ENCODE peak calls at places on chromosome 4, in eight cellular contexts. One of them, this sample, is unnamed.
A peak's percentile ranks its signal among the peaks of the same experiment; 100 is the strongest.

GRCh38 chr4:51853027-51853682 is 10.2 kb downstream of the DCUN1D4 start:
- DNase-seq in posterior vena cava: no peak
- DNase-seq in stimulated activated CD4-positive, alpha-beta T cell treated with anti-CD3 and anti-CD28 coated beads, TNF-alpha, amount 100 ng/mL, for 4 hours: no peak
- DNase-seq in NCI-H226: no peak
- DNase-seq in NCI-H2081: no peak
- DNase-seq in activated CD4-positive, alpha-beta T cell treated with anti-CD3 and anti-CD28 coated beads for 24 hours: no peak
- DNase-seq in SW480: no peak
- DNase-seq in ELR: no peak
- DNase-seq in this sample: no peak

GRCh38 chr4:87423313-87424031 is 1.1 kb downstream of the NUDT9 start:
- DNase-seq in posterior vena cava: no peak
- DNase-seq in stimulated activated CD4-positive, alpha-beta T cell treated with anti-CD3 and anti-CD28 coated beads, TNF-alpha, amount 100 ng/mL, for 4 hours: no peak
- DNase-seq in NCI-H226: no peak
- DNase-seq in NCI-H2081: peak; percentile 12
- DNase-seq in activated CD4-positive, alpha-beta T cell treated with anti-CD3 and anti-CD28 coated beads for 24 hours: no peak
- DNase-seq in SW480: no peak
- DNase-seq in ELR: peak; percentile 25
- DNase-seq in this sample: no peak

GRCh38 chr4:111650146-111650545 is 495.1 kb upstream of the FAM241A start:
- DNase-seq in posterior vena cava: no peak
- DNase-seq in stimulated activated CD4-positive, alpha-beta T cell treated with anti-CD3 and anti-CD28 coated beads, TNF-alpha, amount 100 ng/mL, for 4 hours: no peak
- DNase-seq in NCI-H226: no peak
- DNase-seq in NCI-H2081: no peak
- DNase-seq in activated CD4-positive, alpha-beta T cell treated with anti-CD3 and anti-CD28 coated beads for 24 hours: no peak
- DNase-seq in SW480: no peak
- DNase-seq in ELR: no peak
- DNase-seq in this sample: no peak

GRCh38 chr4:3530051-3530450 is 2.2 kb downstream of the LRPAP1 start:
- DNase-seq in posterior vena cava: peak; percentile 44
- DNase-seq in stimulated activated CD4-positive, alpha-beta T cell treated with anti-CD3 and anti-CD28 coated beads, TNF-alpha, amount 100 ng/mL, for 4 hours: no peak
- DNase-seq in NCI-H226: no peak
- DNase-seq in NCI-H2081: no peak
- DNase-seq in activated CD4-positive, alpha-beta T cell treated with anti-CD3 and anti-CD28 coated beads for 24 hours: no peak
- DNase-seq in SW480: no peak
- DNase-seq in ELR: no peak
- DNase-seq in this sample: no peak

GRCh38 chr4:54226399-54227260 is 2.5 kb upstream of the PDGFRA start:
- DNase-seq in posterior vena cava: peak; percentile 91
- DNase-seq in stimulated activated CD4-positive, alpha-beta T cell treated with anti-CD3 and anti-CD28 coated beads, TNF-alpha, amount 100 ng/mL, for 4 hours: no peak
- DNase-seq in NCI-H226: no peak
- DNase-seq in NCI-H2081: no peak
- DNase-seq in activated CD4-positive, alpha-beta T cell treated with anti-CD3 and anti-CD28 coated beads for 24 hours: no peak
- DNase-seq in SW480: no peak
- DNase-seq in ELR: peak; percentile 45
- DNase-seq in this sample: no peak

GRCh38 chr4:162985131-162985530 is 181.6 kb downstream of the NAF1 start:
- DNase-seq in posterior vena cava: peak; percentile 76
- DNase-seq in stimulated activated CD4-positive, alpha-beta T cell treated with anti-CD3 and anti-CD28 coated beads, TNF-alpha, amount 100 ng/mL, for 4 hours: no peak
- DNase-seq in NCI-H226: no peak
- DNase-seq in NCI-H2081: no peak
- DNase-seq in activated CD4-positive, alpha-beta T cell treated with anti-CD3 and anti-CD28 coated beads for 24 hours: no peak
- DNase-seq in SW480: no peak
- DNase-seq in ELR: no peak
- DNase-seq in this sample: peak; percentile 85

GRCh38 chr4:152063301-152064235 is 302.8 kb upstream of the GATB start:
- DNase-seq in posterior vena cava: no peak
- DNase-seq in stimulated activated CD4-positive, alpha-beta T cell treated with anti-CD3 and anti-CD28 coated beads, TNF-alpha, amount 100 ng/mL, for 4 hours: no peak
- DNase-seq in NCI-H226: peak; percentile 24
- DNase-seq in NCI-H2081: peak; percentile 74
- DNase-seq in activated CD4-positive, alpha-beta T cell treated with anti-CD3 and anti-CD28 coated beads for 24 hours: no peak
- DNase-seq in SW480: peak; percentile 38
- DNase-seq in ELR: no peak
- DNase-seq in this sample: no peak

GRCh38 chr4:16896871-16897270 is 1.6 kb downstream of the LDB2 start:
- DNase-seq in posterior vena cava: no peak
- DNase-seq in stimulated activated CD4-positive, alpha-beta T cell treated with anti-CD3 and anti-CD28 coated beads, TNF-alpha, amount 100 ng/mL, for 4 hours: no peak
- DNase-seq in NCI-H226: no peak
- DNase-seq in NCI-H2081: no peak
- DNase-seq in activated CD4-positive, alpha-beta T cell treated with anti-CD3 and anti-CD28 coated beads for 24 hours: no peak
- DNase-seq in SW480: no peak
- DNase-seq in ELR: peak; percentile 66
- DNase-seq in this sample: no peak

GRCh38 chr4:8340721-8341680 is 71.4 kb downstream of the HTRA3 start:
- DNase-seq in posterior vena cava: peak; percentile 91
- DNase-seq in stimulated activated CD4-positive, alpha-beta T cell treated with anti-CD3 and anti-CD28 coated beads, TNF-alpha, amount 100 ng/mL, for 4 hours: no peak
- DNase-seq in NCI-H226: no peak
- DNase-seq in NCI-H2081: no peak
- DNase-seq in activated CD4-positive, alpha-beta T cell treated with anti-CD3 and anti-CD28 coated beads for 24 hours: no peak
- DNase-seq in SW480: no peak
- DNase-seq in ELR: no peak
- DNase-seq in this sample: peak; percentile 86

GRCh38 chr4:168880087-168880675 is 129.9 kb downstream of the CBR4 start:
- DNase-seq in posterior vena cava: no peak
- DNase-seq in stimulated activated CD4-positive, alpha-beta T cell treated with anti-CD3 and anti-CD28 coated beads, TNF-alpha, amount 100 ng/mL, for 4 hours: no peak
- DNase-seq in NCI-H226: no peak
- DNase-seq in NCI-H2081: no peak
- DNase-seq in activated CD4-positive, alpha-beta T cell treated with anti-CD3 and anti-CD28 coated beads for 24 hours: no peak
- DNase-seq in SW480: no peak
- DNase-seq in ELR: no peak
- DNase-seq in this sample: no peak

GRCh38 chr4:100042235-100042634 is 92.2 kb upstream of the H2AZ1 start:
- DNase-seq in posterior vena cava: no peak
- DNase-seq in stimulated activated CD4-positive, alpha-beta T cell treated with anti-CD3 and anti-CD28 coated beads, TNF-alpha, amount 100 ng/mL, for 4 hours: no peak
- DNase-seq in NCI-H226: peak; percentile 56
- DNase-seq in NCI-H2081: no peak
- DNase-seq in activated CD4-positive, alpha-beta T cell treated with anti-CD3 and anti-CD28 coated beads for 24 hours: no peak
- DNase-seq in SW480: no peak
- DNase-seq in ELR: no peak
- DNase-seq in this sample: no peak

GRCh38 chr4:37715889-37716402 is 29.8 kb upstream of the RELL1 start:
- DNase-seq in posterior vena cava: no peak
- DNase-seq in stimulated activated CD4-positive, alpha-beta T cell treated with anti-CD3 and anti-CD28 coated beads, TNF-alpha, amount 100 ng/mL, for 4 hours: no peak
- DNase-seq in NCI-H226: peak; percentile 18
- DNase-seq in NCI-H2081: peak; percentile 55
- DNase-seq in activated CD4-positive, alpha-beta T cell treated with anti-CD3 and anti-CD28 coated beads for 24 hours: no peak
- DNase-seq in SW480: no peak
- DNase-seq in ELR: peak; percentile 22
- DNase-seq in this sample: no peak

GRCh38 chr4:158255727-158256324 is 45.5 kb downstream of the TMEM144 start:
- DNase-seq in posterior vena cava: no peak
- DNase-seq in stimulated activated CD4-positive, alpha-beta T cell treated with anti-CD3 and anti-CD28 coated beads, TNF-alpha, amount 100 ng/mL, for 4 hours: no peak
- DNase-seq in NCI-H226: no peak
- DNase-seq in NCI-H2081: peak; percentile 66
- DNase-seq in activated CD4-positive, alpha-beta T cell treated with anti-CD3 and anti-CD28 coated beads for 24 hours: no peak
- DNase-seq in SW480: peak; percentile 25
- DNase-seq in ELR: peak; percentile 60
- DNase-seq in this sample: no peak

GRCh38 chr4:173264245-173264959 is 69.8 kb downstream of the HMGB2 start:
- DNase-seq in posterior vena cava: no peak
- DNase-seq in stimulated activated CD4-positive, alpha-beta T cell treated with anti-CD3 and anti-CD28 coated beads, TNF-alpha, amount 100 ng/mL, for 4 hours: no peak
- DNase-seq in NCI-H226: peak; percentile 12
- DNase-seq in NCI-H2081: peak; percentile 81
- DNase-seq in activated CD4-positive, alpha-beta T cell treated with anti-CD3 and anti-CD28 coated beads for 24 hours: no peak
- DNase-seq in SW480: peak; percentile 46
- DNase-seq in ELR: no peak
- DNase-seq in this sample: no peak

GRCh38 chr4:2258091-2259035 is 3.5 kb downstream of the MXD4 start:
- DNase-seq in posterior vena cava: peak; percentile 77
- DNase-seq in stimulated activated CD4-positive, alpha-beta T cell treated with anti-CD3 and anti-CD28 coated beads, TNF-alpha, amount 100 ng/mL, for 4 hours: no peak
- DNase-seq in NCI-H226: no peak
- DNase-seq in NCI-H2081: no peak
- DNase-seq in activated CD4-positive, alpha-beta T cell treated with anti-CD3 and anti-CD28 coated beads for 24 hours: no peak
- DNase-seq in SW480: no peak
- DNase-seq in ELR: no peak
- DNase-seq in this sample: peak; percentile 73

GRCh38 chr4:184370711-184371389 is 103.5 kb downstream of the IRF2 start:
- DNase-seq in posterior vena cava: no peak
- DNase-seq in stimulated activated CD4-positive, alpha-beta T cell treated with anti-CD3 and anti-CD28 coated beads, TNF-alpha, amount 100 ng/mL, for 4 hours: no peak
- DNase-seq in NCI-H226: no peak
- DNase-seq in NCI-H2081: no peak
- DNase-seq in activated CD4-positive, alpha-beta T cell treated with anti-CD3 and anti-CD28 coated beads for 24 hours: no peak
- DNase-seq in SW480: no peak
- DNase-seq in ELR: no peak
- DNase-seq in this sample: no peak

GRCh38 chr4:142547974-142548373 is 298.1 kb downstream of the INPP4B start:
- DNase-seq in posterior vena cava: no peak
- DNase-seq in stimulated activated CD4-positive, alpha-beta T cell treated with anti-CD3 and anti-CD28 coated beads, TNF-alpha, amount 100 ng/mL, for 4 hours: no peak
- DNase-seq in NCI-H226: no peak
- DNase-seq in NCI-H2081: no peak
- DNase-seq in activated CD4-positive, alpha-beta T cell treated with anti-CD3 and anti-CD28 coated beads for 24 hours: no peak
- DNase-seq in SW480: no peak
- DNase-seq in ELR: peak; percentile 42
- DNase-seq in this sample: no peak